ENCODE peak calls at places on chromosome 9, in four cellular contexts. One of them, this sample, is unnamed.

GRCh38 chr9:88046542-88046941 is 72.2 kb upstream of the CDK20 start:
- DNase-seq in adipocyte: no peak
- DNase-seq in A549: no peak
- DNase-seq in CD8-positive, alpha-beta T cell: no peak
- DNase-seq in this sample: no peak

GRCh38 chr9:117088786-117089185 is 326.1 kb downstream of the ASTN2 start:
- DNase-seq in adipocyte: no peak
- DNase-seq in CD8-positive, alpha-beta T cell: no peak
- DNase-seq in A549: no peak
- DNase-seq in this sample: no peak

GRCh38 chr9:131478911-131479310 is 23.8 kb upstream of the POMT1 start:
- DNase-seq in adipocyte: no peak
- DNase-seq in CD8-positive, alpha-beta T cell: no peak
- DNase-seq in A549: no peak
- DNase-seq in this sample: no peak

GRCh38 chr9:34929506-34930102 is 28.5 kb upstream of the PHF24 start:
- DNase-seq in A549: peak; percentile 18
- DNase-seq in adipocyte: peak; percentile 2
- DNase-seq in CD8-positive, alpha-beta T cell: no peak
- DNase-seq in this sample: no peak

GRCh38 chr9:110452227-110452801 is 114.7 kb upstream of the TXNDC8 start:
- DNase-seq in A549: no peak
- DNase-seq in CD8-positive, alpha-beta T cell: no peak
- DNase-seq in adipocyte: peak; percentile 44
- DNase-seq in this sample: no peak

GRCh38 chr9:81804306-81804705 is 115.0 kb upstream of the TLE1 start:
- DNase-seq in CD8-positive, alpha-beta T cell: no peak
- DNase-seq in A549: no peak
- DNase-seq in adipocyte: no peak
- DNase-seq in this sample: no peak

GRCh38 chr9:26856413-26857032 is 36.1 kb downstream of the CAAP1 start:
- DNase-seq in CD8-positive, alpha-beta T cell: no peak
- DNase-seq in adipocyte: peak; percentile 54
- DNase-seq in A549: peak; percentile 21
- DNase-seq in this sample: peak; percentile 12

GRCh38 chr9:137115394-137116026 is 977 bp upstream of the DPP7 start:
- DNase-seq in A549: no peak
- DNase-seq in adipocyte: no peak
- DNase-seq in CD8-positive, alpha-beta T cell: no peak
- DNase-seq in this sample: no peak

GRCh38 chr9:72526901-72527800 is 5.7 kb downstream of the TMC1 start:
- DNase-seq in adipocyte: peak; percentile 96
- DNase-seq in A549: peak; percentile 75
- DNase-seq in CD8-positive, alpha-beta T cell: peak; percentile 76
- DNase-seq in this sample: no peak

GRCh38 chr9:7097040-7097715 is 339.4 kb downstream of the KDM4C start:
- DNase-seq in A549: no peak
- DNase-seq in CD8-positive, alpha-beta T cell: no peak
- DNase-seq in adipocyte: no peak
- DNase-seq in this sample: no peak

GRCh38 chr9:34237836-34238235 is 59.0 kb downstream of the UBAP1 start:
- DNase-seq in CD8-positive, alpha-beta T cell: no peak
- DNase-seq in A549: no peak
- DNase-seq in adipocyte: no peak
- DNase-seq in this sample: no peak

GRCh38 chr9:5186416-5187169 is 1.2 kb upstream of the INSL6 start:
- DNase-seq in CD8-positive, alpha-beta T cell: peak; percentile 45
- DNase-seq in adipocyte: peak; percentile 70
- DNase-seq in A549: peak; percentile 65
- DNase-seq in this sample: peak; percentile 43

GRCh38 chr9:91285729-91286353 is 75.9 kb downstream of the AUH start:
- DNase-seq in CD8-positive, alpha-beta T cell: no peak
- DNase-seq in A549: no peak
- DNase-seq in adipocyte: no peak
- DNase-seq in this sample: no peak

GRCh38 chr9:9079473-9079872 is 1279.9 kb upstream of the DMAC1 start:
- DNase-seq in CD8-positive, alpha-beta T cell: no peak
- DNase-seq in A549: no peak
- DNase-seq in adipocyte: no peak
- DNase-seq in this sample: no peak

GRCh38 chr9:129028192-129028966 is at the start of gene SH3GLB2:
- DNase-seq in CD8-positive, alpha-beta T cell: peak; percentile 95
- DNase-seq in adipocyte: peak; percentile 98
- DNase-seq in A549: peak; percentile 83
- DNase-seq in this sample: peak; percentile 95

GRCh38 chr9:16627967-16628366 is 242.5 kb downstream of the BNC2 start:
- DNase-seq in A549: no peak
- DNase-seq in adipocyte: peak; percentile 94
- DNase-seq in CD8-positive, alpha-beta T cell: no peak
- DNase-seq in this sample: no peak

GRCh38 chr9:124983698-124984097 is 42.8 kb upstream of the GOLGA1 start:
- DNase-seq in CD8-positive, alpha-beta T cell: no peak
- DNase-seq in A549: no peak
- DNase-seq in adipocyte: no peak
- DNase-seq in this sample: no peak

GRCh38 chr9:128428644-128429504 is 8.2 kb downstream of the CERCAM start:
- DNase-seq in CD8-positive, alpha-beta T cell: no peak
- DNase-seq in A549: no peak
- DNase-seq in adipocyte: no peak
- DNase-seq in this sample: no peak

GRCh38 chr9:107969141-107969540 is 479.6 kb upstream of the KLF4 start:
- DNase-seq in A549: no peak
- DNase-seq in CD8-positive, alpha-beta T cell: no peak
- DNase-seq in adipocyte: no peak
- DNase-seq in this sample: no peak

GRCh38 chr9:109759584-109759983 is 20.4 kb upstream of the PALM2AKAP2 start:
- DNase-seq in A549: no peak
- DNase-seq in adipocyte: no peak
- DNase-seq in CD8-positive, alpha-beta T cell: no peak
- DNase-seq in this sample: no peak

GRCh38 chr9:22216730-22217160 is 207.6 kb upstream of the CDKN2B start:
- DNase-seq in CD8-positive, alpha-beta T cell: no peak
- DNase-seq in adipocyte: peak; percentile 80
- DNase-seq in A549: no peak
- DNase-seq in this sample: no peak

GRCh38 chr9:80157561-80157983 is 585.8 kb downstream of the TLE4 start:
- DNase-seq in CD8-positive, alpha-beta T cell: no peak
- DNase-seq in adipocyte: peak; percentile 62
- DNase-seq in A549: no peak
- DNase-seq in this sample: no peak

GRCh38 chr9:12798066-12798770 is 23.4 kb downstream of the LURAP1L start:
- DNase-seq in adipocyte: no peak
- DNase-seq in CD8-positive, alpha-beta T cell: no peak
- DNase-seq in A549: no peak
- DNase-seq in this sample: no peak

GRCh38 chr9:130806388-130806716 is 28.7 kb upstream of the ABL1 start:
- DNase-seq in A549: no peak
- DNase-seq in adipocyte: no peak
- DNase-seq in CD8-positive, alpha-beta T cell: no peak
- DNase-seq in this sample: no peak

GRCh38 chr9:122468735-122469134 is 9.0 kb downstream of the OR1J1 start:
- DNase-seq in CD8-positive, alpha-beta T cell: no peak
- DNase-seq in A549: no peak
- DNase-seq in adipocyte: peak; percentile 73
- DNase-seq in this sample: no peak

GRCh38 chr9:115015018-115015635 is 84.7 kb upstream of the TNFSF8 start:
- DNase-seq in CD8-positive, alpha-beta T cell: no peak
- DNase-seq in A549: peak; percentile 78
- DNase-seq in adipocyte: peak; percentile 80
- DNase-seq in this sample: peak; percentile 54

GRCh38 chr9:72925126-72925810 is 27.6 kb downstream of the ALDH1A1 start:
- DNase-seq in CD8-positive, alpha-beta T cell: no peak
- DNase-seq in A549: no peak
- DNase-seq in adipocyte: peak; percentile 12
- DNase-seq in this sample: no peak

GRCh38 chr9:87336914-87337333 is 160.7 kb upstream of the DAPK1 start:
- DNase-seq in CD8-positive, alpha-beta T cell: no peak
- DNase-seq in adipocyte: peak; percentile 92
- DNase-seq in A549: peak; percentile 44
- DNase-seq in this sample: peak; percentile 24

GRCh38 chr9:135661801-135662560 is 1.1 kb upstream of the LCN9 start:
- DNase-seq in adipocyte: peak; percentile 7
- DNase-seq in A549: no peak
- DNase-seq in CD8-positive, alpha-beta T cell: no peak
- DNase-seq in this sample: no peak

GRCh38 chr9:69497816-69498215 is 172.8 kb downstream of the ENTREP1 start:
- DNase-seq in CD8-positive, alpha-beta T cell: no peak
- DNase-seq in adipocyte: no peak
- DNase-seq in A549: no peak
- DNase-seq in this sample: no peak

GRCh38 chr9:70021026-70021571 is 22.5 kb upstream of the MAMDC2 start:
- DNase-seq in adipocyte: peak; percentile 74
- DNase-seq in CD8-positive, alpha-beta T cell: no peak
- DNase-seq in A549: no peak
- DNase-seq in this sample: no peak

DNA sequence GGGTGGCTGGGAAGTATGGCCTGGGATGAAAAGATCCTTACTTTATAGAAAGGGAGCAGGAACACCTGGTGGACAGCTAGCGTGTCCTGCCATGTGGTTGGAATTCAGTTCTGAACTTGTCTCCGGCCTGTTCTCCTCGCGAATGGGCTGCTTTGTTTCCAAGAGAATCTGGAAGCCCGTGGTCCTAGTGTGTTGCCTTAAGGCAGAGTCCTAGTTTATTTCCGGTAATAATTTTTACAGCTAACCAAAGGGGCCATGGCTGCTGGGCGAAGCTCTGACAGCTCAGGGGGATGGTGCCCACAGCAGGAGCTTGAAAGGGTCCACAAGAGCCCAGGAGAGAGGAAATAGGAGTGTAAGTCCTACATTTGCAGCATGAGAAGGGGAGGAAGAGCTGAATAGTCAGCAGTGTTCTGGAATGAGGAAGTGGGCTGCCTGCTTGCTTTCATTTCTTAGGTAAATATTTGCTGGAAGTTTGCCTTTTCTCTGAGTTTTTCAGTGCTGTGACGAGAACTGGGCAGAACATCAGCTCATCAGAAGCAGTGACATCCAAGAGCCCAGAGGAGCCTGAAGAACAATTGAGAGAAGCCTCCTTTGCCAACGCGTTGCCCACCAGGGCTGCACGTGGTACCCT is 13.1 kb upstream of the IGFBPL1 start:
- DNase-seq in A549: peak; percentile 64
- DNase-seq in CD8-positive, alpha-beta T cell: no peak
- DNase-seq in adipocyte: peak; percentile 49
- DNase-seq in this sample: peak; percentile 49
- H3K9me3 ChIP-seq in A549: peaks cover 8% of the 10 kb centered on the region
- H3K9me3 ChIP-seq in CD8-positive, alpha-beta T cell: no peaks in the 10 kb centered on the region
- H3K9me3 ChIP-seq in adipocyte: no peaks in the 10 kb centered on the region
- H3K9me3 ChIP-seq in this sample: peaks cover 5% of the 10 kb centered on the region

GRCh38 chr9:134458111-134458845 is 132.0 kb downstream of the RXRA start:
- DNase-seq in A549: no peak
- DNase-seq in CD8-positive, alpha-beta T cell: no peak
- DNase-seq in adipocyte: peak; percentile 63
- DNase-seq in this sample: no peak

GRCh38 chr9:134455951-134456739 is 129.9 kb downstream of the RXRA start:
- DNase-seq in adipocyte: peak; percentile 99
- DNase-seq in A549: peak; percentile 59
- DNase-seq in CD8-positive, alpha-beta T cell: peak; percentile 72
- DNase-seq in this sample: no peak

GRCh38 chr9:134455537-134455936 is 129.3 kb downstream of the RXRA start:
- DNase-seq in adipocyte: no peak
- DNase-seq in CD8-positive, alpha-beta T cell: no peak
- DNase-seq in A549: no peak
- DNase-seq in this sample: no peak

GRCh38 chr9:134457321-134457923 is 131.2 kb downstream of the RXRA start:
- DNase-seq in CD8-positive, alpha-beta T cell: no peak
- DNase-seq in A549: no peak
- DNase-seq in adipocyte: no peak
- DNase-seq in this sample: no peak

DNA sequence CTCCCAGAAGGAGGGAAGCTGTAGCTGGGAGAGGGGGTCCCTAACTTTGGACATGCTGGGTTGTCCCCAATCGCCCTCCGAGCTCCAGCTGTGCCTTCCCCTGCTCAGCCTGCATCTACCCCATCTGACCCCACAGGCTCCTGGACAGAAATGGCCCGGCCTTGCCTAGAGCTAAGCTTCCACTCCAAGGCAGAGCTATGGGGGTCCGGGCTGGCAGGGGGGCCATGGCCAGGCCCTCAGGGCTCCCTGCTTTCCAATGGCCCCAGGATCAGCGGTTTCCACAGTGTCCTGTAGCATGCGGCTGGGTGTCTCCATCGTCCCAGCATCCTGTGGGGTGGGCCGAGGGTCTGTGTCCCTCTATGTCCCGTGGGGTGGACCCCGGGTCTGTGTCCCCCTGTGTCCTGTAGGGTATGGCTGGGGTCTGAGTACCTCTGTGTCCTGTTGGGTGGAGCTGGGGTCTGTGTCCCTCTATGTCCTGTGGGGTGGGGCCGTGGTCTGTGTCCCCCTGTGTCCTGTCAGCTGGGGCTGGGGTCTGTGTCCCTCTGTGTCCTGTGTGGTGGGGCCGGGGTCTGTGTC is 130.6 kb downstream of the RXRA start:
- DNase-seq in A549: no peak
- DNase-seq in adipocyte: no peak
- DNase-seq in CD8-positive, alpha-beta T cell: no peak
- DNase-seq in this sample: no peak
- H3K4me3 ChIP-seq in A549: no peak overlapping the region
- H3K4me3 ChIP-seq in adipocyte: no peak overlapping the region
- H3K4me3 ChIP-seq in CD8-positive, alpha-beta T cell: peak overlapping the region; percentile 60
- H3K4me3 ChIP-seq in this sample: no peak overlapping the region

GRCh38 chr9:123942542-123942941 is 12.6 kb upstream of the DENND1A start:
- DNase-seq in adipocyte: no peak
- DNase-seq in A549: no peak
- DNase-seq in CD8-positive, alpha-beta T cell: no peak
- DNase-seq in this sample: no peak
- H3K9me3 ChIP-seq in adipocyte: no peaks in the 10 kb centered on the region
- H3K9me3 ChIP-seq in A549: no peaks in the 10 kb centered on the region
- H3K9me3 ChIP-seq in CD8-positive, alpha-beta T cell: no peaks in the 10 kb centered on the region
- H3K9me3 ChIP-seq in this sample: no peaks in the 10 kb centered on the region

GRCh38 chr9:111548623-111549022 is 23.6 kb downstream of the ZNF483 start:
- DNase-seq in CD8-positive, alpha-beta T cell: no peak
- DNase-seq in adipocyte: no peak
- DNase-seq in A549: no peak
- DNase-seq in this sample: no peak

DNA sequence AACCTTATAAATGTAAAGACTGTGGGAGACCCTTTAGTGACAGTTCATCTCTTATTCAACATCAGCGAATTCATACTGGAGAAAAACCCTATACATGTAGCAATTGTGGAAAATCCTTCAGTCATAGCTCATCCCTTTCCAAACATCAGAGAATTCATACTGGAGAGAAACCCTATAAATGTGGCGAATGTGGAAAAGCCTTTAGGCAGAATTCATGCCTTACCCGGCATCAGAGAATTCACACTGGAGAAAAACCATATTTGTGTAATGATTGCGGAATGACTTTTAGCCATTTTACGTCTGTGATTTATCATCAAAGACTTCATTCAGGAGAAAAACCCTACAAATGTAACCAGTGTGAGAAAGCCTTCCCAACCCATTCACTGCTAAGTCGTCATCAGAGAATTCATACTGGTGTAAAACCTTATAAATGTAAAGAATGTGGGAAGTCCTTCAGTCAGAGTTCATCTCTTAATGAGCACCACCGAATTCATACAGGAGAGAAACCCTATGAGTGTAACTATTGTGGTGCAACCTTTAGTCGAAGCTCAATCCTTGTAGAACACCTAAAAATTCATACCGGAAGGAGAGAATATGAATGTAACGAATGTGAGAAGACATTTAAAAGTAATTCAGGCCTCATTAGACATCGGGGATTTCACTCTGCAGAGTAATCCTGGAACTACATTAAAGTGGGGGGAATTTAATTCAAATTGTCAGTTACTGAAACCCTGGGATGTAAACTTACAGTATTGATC is 17.7 kb downstream of the ZNF483 start:
- DNase-seq in adipocyte: no peak
- DNase-seq in CD8-positive, alpha-beta T cell: no peak
- DNase-seq in A549: no peak
- DNase-seq in this sample: no peak
- H3K4me3 ChIP-seq in adipocyte: peak overlapping the region; percentile 45
- H3K4me3 ChIP-seq in CD8-positive, alpha-beta T cell: no peak overlapping the region
- H3K4me3 ChIP-seq in A549: no peak overlapping the region
- H3K4me3 ChIP-seq in this sample: no peak overlapping the region